ENCODE peak calls at places on chromosome 10, in eight cellular contexts. One of them, this sample, is unnamed.
A peak's percentile ranks its signal among the peaks of the same experiment; 100 is the strongest.

GRCh38 chr10:121976607-121977006 is 1.6 kb upstream of the NSMCE4A start:
- DNase-seq in iPS-NIHi11: no peak
- DNase-seq in NCI-H1417: no peak
- DNase-seq in fibroblast of pulmonary artery: no peak
- DNase-seq in NCI-H2081: no peak
- DNase-seq in cardiac fibroblast: no peak
- DNase-seq in activated naive CD8-positive, alpha-beta T cell treated with anti-CD3 and anti-CD28 coated beads, Interleukin-2, amount 50 U/mL, for 24 hours: no peak
- DNase-seq in NCI-H69: no peak
- DNase-seq in this sample: no peak

GRCh38 chr10:91880310-91880709 is 29.0 kb downstream of the FGFBP3 start:
- DNase-seq in iPS-NIHi11: peak; percentile 77
- DNase-seq in NCI-H1417: no peak
- DNase-seq in fibroblast of pulmonary artery: no peak
- DNase-seq in NCI-H2081: no peak
- DNase-seq in cardiac fibroblast: no peak
- DNase-seq in activated naive CD8-positive, alpha-beta T cell treated with anti-CD3 and anti-CD28 coated beads, Interleukin-2, amount 50 U/mL, for 24 hours: no peak
- DNase-seq in NCI-H69: peak; percentile 47
- DNase-seq in this sample: no peak

GRCh38 chr10:67788028-67788886 is 49.7 kb downstream of the DNAJC12 start:
- DNase-seq in iPS-NIHi11: peak; percentile 82
- DNase-seq in NCI-H1417: no peak
- DNase-seq in fibroblast of pulmonary artery: peak; percentile 28
- DNase-seq in NCI-H2081: no peak
- DNase-seq in cardiac fibroblast: peak; percentile 59
- DNase-seq in activated naive CD8-positive, alpha-beta T cell treated with anti-CD3 and anti-CD28 coated beads, Interleukin-2, amount 50 U/mL, for 24 hours: peak; percentile 84
- DNase-seq in NCI-H69: peak; percentile 29
- DNase-seq in this sample: no peak

GRCh38 chr10:97179731-97180366 is 5.9 kb downstream of the SLIT1 start:
- DNase-seq in iPS-NIHi11: peak; percentile 90
- DNase-seq in NCI-H1417: peak; percentile 84
- DNase-seq in fibroblast of pulmonary artery: no peak
- DNase-seq in NCI-H2081: peak; percentile 84
- DNase-seq in cardiac fibroblast: no peak
- DNase-seq in activated naive CD8-positive, alpha-beta T cell treated with anti-CD3 and anti-CD28 coated beads, Interleukin-2, amount 50 U/mL, for 24 hours: no peak
- DNase-seq in NCI-H69: peak; percentile 98
- DNase-seq in this sample: peak; percentile 8

GRCh38 chr10:7788640-7789335 is 811 bp downstream of the ATP5F1C start:
- DNase-seq in iPS-NIHi11: peak; percentile 28
- DNase-seq in NCI-H1417: no peak
- DNase-seq in fibroblast of pulmonary artery: peak; percentile 36
- DNase-seq in NCI-H2081: no peak
- DNase-seq in cardiac fibroblast: peak; percentile 34
- DNase-seq in activated naive CD8-positive, alpha-beta T cell treated with anti-CD3 and anti-CD28 coated beads, Interleukin-2, amount 50 U/mL, for 24 hours: no peak
- DNase-seq in NCI-H69: peak; percentile 44
- DNase-seq in this sample: no peak

GRCh38 chr10:124732931-124733536 is 11.1 kb downstream of the FAM53B start:
- DNase-seq in iPS-NIHi11: no peak
- DNase-seq in NCI-H1417: no peak
- DNase-seq in fibroblast of pulmonary artery: no peak
- DNase-seq in NCI-H2081: no peak
- DNase-seq in cardiac fibroblast: peak; percentile 67
- DNase-seq in activated naive CD8-positive, alpha-beta T cell treated with anti-CD3 and anti-CD28 coated beads, Interleukin-2, amount 50 U/mL, for 24 hours: peak; percentile 58
- DNase-seq in NCI-H69: no peak
- DNase-seq in this sample: no peak

GRCh38 chr10:15539262-15539661 is 168.2 kb upstream of the FAM171A1 start:
- DNase-seq in iPS-NIHi11: no peak
- DNase-seq in NCI-H1417: no peak
- DNase-seq in fibroblast of pulmonary artery: no peak
- DNase-seq in NCI-H2081: no peak
- DNase-seq in cardiac fibroblast: no peak
- DNase-seq in activated naive CD8-positive, alpha-beta T cell treated with anti-CD3 and anti-CD28 coated beads, Interleukin-2, amount 50 U/mL, for 24 hours: no peak
- DNase-seq in NCI-H69: no peak
- DNase-seq in this sample: no peak

GRCh38 chr10:37379991-37380390 is 254.6 kb downstream of the ANKRD30A start:
- DNase-seq in iPS-NIHi11: no peak
- DNase-seq in NCI-H1417: no peak
- DNase-seq in fibroblast of pulmonary artery: no peak
- DNase-seq in NCI-H2081: no peak
- DNase-seq in cardiac fibroblast: peak; percentile 12
- DNase-seq in activated naive CD8-positive, alpha-beta T cell treated with anti-CD3 and anti-CD28 coated beads, Interleukin-2, amount 50 U/mL, for 24 hours: no peak
- DNase-seq in NCI-H69: no peak
- DNase-seq in this sample: no peak

GRCh38 chr10:73097305-73097670 is 622 bp upstream of the P4HA1 start:
- DNase-seq in iPS-NIHi11: no peak
- DNase-seq in NCI-H1417: no peak
- DNase-seq in fibroblast of pulmonary artery: no peak
- DNase-seq in NCI-H2081: no peak
- DNase-seq in cardiac fibroblast: no peak
- DNase-seq in activated naive CD8-positive, alpha-beta T cell treated with anti-CD3 and anti-CD28 coated beads, Interleukin-2, amount 50 U/mL, for 24 hours: no peak
- DNase-seq in NCI-H69: no peak
- DNase-seq in this sample: no peak

GRCh38 chr10:130244031-130244927 is 108.1 kb downstream of the GLRX3 start:
- DNase-seq in iPS-NIHi11: no peak
- DNase-seq in NCI-H1417: no peak
- DNase-seq in fibroblast of pulmonary artery: no peak
- DNase-seq in NCI-H2081: no peak
- DNase-seq in cardiac fibroblast: no peak
- DNase-seq in activated naive CD8-positive, alpha-beta T cell treated with anti-CD3 and anti-CD28 coated beads, Interleukin-2, amount 50 U/mL, for 24 hours: no peak
- DNase-seq in NCI-H69: no peak
- DNase-seq in this sample: no peak

GRCh38 chr10:121457729-121458128 is 140.5 kb downstream of the FGFR2 start:
- DNase-seq in iPS-NIHi11: no peak
- DNase-seq in NCI-H1417: no peak
- DNase-seq in fibroblast of pulmonary artery: no peak
- DNase-seq in NCI-H2081: no peak
- DNase-seq in cardiac fibroblast: no peak
- DNase-seq in activated naive CD8-positive, alpha-beta T cell treated with anti-CD3 and anti-CD28 coated beads, Interleukin-2, amount 50 U/mL, for 24 hours: no peak
- DNase-seq in NCI-H69: peak; percentile 10
- DNase-seq in this sample: no peak

GRCh38 chr10:96450514-96451207 is 63.1 kb downstream of the TLL2 start:
- DNase-seq in iPS-NIHi11: peak; percentile 76
- DNase-seq in NCI-H1417: no peak
- DNase-seq in fibroblast of pulmonary artery: no peak
- DNase-seq in NCI-H2081: no peak
- DNase-seq in cardiac fibroblast: no peak
- DNase-seq in activated naive CD8-positive, alpha-beta T cell treated with anti-CD3 and anti-CD28 coated beads, Interleukin-2, amount 50 U/mL, for 24 hours: no peak
- DNase-seq in NCI-H69: no peak
- DNase-seq in this sample: no peak

GRCh38 chr10:69360485-69361302 is 56.0 kb downstream of the TACR2 start:
- DNase-seq in iPS-NIHi11: peak; percentile 46
- DNase-seq in NCI-H1417: no peak
- DNase-seq in fibroblast of pulmonary artery: peak; percentile 89
- DNase-seq in NCI-H2081: no peak
- DNase-seq in cardiac fibroblast: peak; percentile 94
- DNase-seq in activated naive CD8-positive, alpha-beta T cell treated with anti-CD3 and anti-CD28 coated beads, Interleukin-2, amount 50 U/mL, for 24 hours: no peak
- DNase-seq in NCI-H69: peak; percentile 68
- DNase-seq in this sample: no peak

GRCh38 chr10:15370212-15370740 is 813 bp downstream of the FAM171A1 start:
- DNase-seq in iPS-NIHi11: peak; percentile 51
- DNase-seq in NCI-H1417: peak; percentile 46
- DNase-seq in fibroblast of pulmonary artery: peak; percentile 21
- DNase-seq in NCI-H2081: no peak
- DNase-seq in cardiac fibroblast: peak; percentile 38
- DNase-seq in activated naive CD8-positive, alpha-beta T cell treated with anti-CD3 and anti-CD28 coated beads, Interleukin-2, amount 50 U/mL, for 24 hours: peak; percentile 42
- DNase-seq in NCI-H69: peak; percentile 50
- DNase-seq in this sample: no peak

GRCh38 chr10:118163227-118163626 is 116.5 kb upstream of the RAB11FIP2 start:
- DNase-seq in iPS-NIHi11: no peak
- DNase-seq in NCI-H1417: no peak
- DNase-seq in fibroblast of pulmonary artery: no peak
- DNase-seq in NCI-H2081: no peak
- DNase-seq in cardiac fibroblast: no peak
- DNase-seq in activated naive CD8-positive, alpha-beta T cell treated with anti-CD3 and anti-CD28 coated beads, Interleukin-2, amount 50 U/mL, for 24 hours: no peak
- DNase-seq in NCI-H69: no peak
- DNase-seq in this sample: no peak

GRCh38 chr10:113756940-113757543 is 5.6 kb downstream of the PLEKHS1 start:
- DNase-seq in iPS-NIHi11: no peak
- DNase-seq in NCI-H1417: no peak
- DNase-seq in fibroblast of pulmonary artery: no peak
- DNase-seq in NCI-H2081: no peak
- DNase-seq in cardiac fibroblast: no peak
- DNase-seq in activated naive CD8-positive, alpha-beta T cell treated with anti-CD3 and anti-CD28 coated beads, Interleukin-2, amount 50 U/mL, for 24 hours: no peak
- DNase-seq in NCI-H69: no peak
- DNase-seq in this sample: no peak

GRCh38 chr10:56135806-56136205 is 225.3 kb downstream of the ZWINT start:
- DNase-seq in iPS-NIHi11: no peak
- DNase-seq in NCI-H1417: no peak
- DNase-seq in fibroblast of pulmonary artery: no peak
- DNase-seq in NCI-H2081: no peak
- DNase-seq in cardiac fibroblast: no peak
- DNase-seq in activated naive CD8-positive, alpha-beta T cell treated with anti-CD3 and anti-CD28 coated beads, Interleukin-2, amount 50 U/mL, for 24 hours: no peak
- DNase-seq in NCI-H69: no peak
- DNase-seq in this sample: no peak

GRCh38 chr10:96619803-96620773 is 33.3 kb upstream of the TM9SF3 start:
- DNase-seq in iPS-NIHi11: no peak
- DNase-seq in NCI-H1417: peak; percentile 21
- DNase-seq in fibroblast of pulmonary artery: peak; percentile 36
- DNase-seq in NCI-H2081: no peak
- DNase-seq in cardiac fibroblast: peak; percentile 39
- DNase-seq in activated naive CD8-positive, alpha-beta T cell treated with anti-CD3 and anti-CD28 coated beads, Interleukin-2, amount 50 U/mL, for 24 hours: no peak
- DNase-seq in NCI-H69: no peak
- DNase-seq in this sample: peak; percentile 18

GRCh38 chr10:132265878-132266496 is 41.8 kb downstream of the STK32C start:
- DNase-seq in iPS-NIHi11: no peak
- DNase-seq in NCI-H1417: peak; percentile 87
- DNase-seq in fibroblast of pulmonary artery: peak; percentile 36
- DNase-seq in NCI-H2081: peak; percentile 57
- DNase-seq in cardiac fibroblast: no peak
- DNase-seq in activated naive CD8-positive, alpha-beta T cell treated with anti-CD3 and anti-CD28 coated beads, Interleukin-2, amount 50 U/mL, for 24 hours: no peak
- DNase-seq in NCI-H69: peak; percentile 98
- DNase-seq in this sample: peak; percentile 28

GRCh38 chr10:104300002-104300735 is 31.2 kb downstream of the GSTO2 start:
- DNase-seq in iPS-NIHi11: no peak
- DNase-seq in NCI-H1417: no peak
- DNase-seq in fibroblast of pulmonary artery: peak; percentile 100
- DNase-seq in NCI-H2081: no peak
- DNase-seq in cardiac fibroblast: peak; percentile 100
- DNase-seq in activated naive CD8-positive, alpha-beta T cell treated with anti-CD3 and anti-CD28 coated beads, Interleukin-2, amount 50 U/mL, for 24 hours: no peak
- DNase-seq in NCI-H69: no peak
- DNase-seq in this sample: no peak

GRCh38 chr10:70053212-70053895 is 708 bp downstream of the MACROH2A2 start:
- DNase-seq in iPS-NIHi11: peak; percentile 72
- DNase-seq in NCI-H1417: peak; percentile 78
- DNase-seq in fibroblast of pulmonary artery: no peak
- DNase-seq in NCI-H2081: no peak
- DNase-seq in cardiac fibroblast: peak; percentile 16
- DNase-seq in activated naive CD8-positive, alpha-beta T cell treated with anti-CD3 and anti-CD28 coated beads, Interleukin-2, amount 50 U/mL, for 24 hours: peak; percentile 18
- DNase-seq in NCI-H69: peak; percentile 55
- DNase-seq in this sample: no peak

GRCh38 chr10:1404953-1405260 is 332.4 kb downstream of the ADARB2 start:
- DNase-seq in iPS-NIHi11: no peak
- DNase-seq in NCI-H1417: no peak
- DNase-seq in fibroblast of pulmonary artery: no peak
- DNase-seq in NCI-H2081: no peak
- DNase-seq in cardiac fibroblast: no peak
- DNase-seq in activated naive CD8-positive, alpha-beta T cell treated with anti-CD3 and anti-CD28 coated beads, Interleukin-2, amount 50 U/mL, for 24 hours: no peak
- DNase-seq in NCI-H69: no peak
- DNase-seq in this sample: no peak

GRCh38 chr10:98636921-98637329 is 190.2 kb upstream of the HPS1 start:
- DNase-seq in iPS-NIHi11: no peak
- DNase-seq in NCI-H1417: no peak
- DNase-seq in fibroblast of pulmonary artery: no peak
- DNase-seq in NCI-H2081: no peak
- DNase-seq in cardiac fibroblast: no peak
- DNase-seq in activated naive CD8-positive, alpha-beta T cell treated with anti-CD3 and anti-CD28 coated beads, Interleukin-2, amount 50 U/mL, for 24 hours: no peak
- DNase-seq in NCI-H69: no peak
- DNase-seq in this sample: no peak

GRCh38 chr10:78579995-78580394 is 488.8 kb upstream of the ZMIZ1 start:
- DNase-seq in iPS-NIHi11: peak; percentile 68
- DNase-seq in NCI-H1417: peak; percentile 42
- DNase-seq in fibroblast of pulmonary artery: peak; percentile 88
- DNase-seq in NCI-H2081: peak; percentile 79
- DNase-seq in cardiac fibroblast: peak; percentile 50
- DNase-seq in activated naive CD8-positive, alpha-beta T cell treated with anti-CD3 and anti-CD28 coated beads, Interleukin-2, amount 50 U/mL, for 24 hours: no peak
- DNase-seq in NCI-H69: peak; percentile 83
- DNase-seq in this sample: peak; percentile 82

GRCh38 chr10:44195120-44196007 is 189.5 kb downstream of the CXCL12 start:
- DNase-seq in iPS-NIHi11: no peak
- DNase-seq in NCI-H1417: no peak
- DNase-seq in fibroblast of pulmonary artery: peak; percentile 91
- DNase-seq in NCI-H2081: no peak
- DNase-seq in cardiac fibroblast: peak; percentile 93
- DNase-seq in activated naive CD8-positive, alpha-beta T cell treated with anti-CD3 and anti-CD28 coated beads, Interleukin-2, amount 50 U/mL, for 24 hours: no peak
- DNase-seq in NCI-H69: no peak
- DNase-seq in this sample: no peak

GRCh38 chr10:124670849-124671248 is 73.3 kb downstream of the FAM53B start:
- DNase-seq in iPS-NIHi11: no peak
- DNase-seq in NCI-H1417: peak; percentile 3
- DNase-seq in fibroblast of pulmonary artery: no peak
- DNase-seq in NCI-H2081: no peak
- DNase-seq in cardiac fibroblast: no peak
- DNase-seq in activated naive CD8-positive, alpha-beta T cell treated with anti-CD3 and anti-CD28 coated beads, Interleukin-2, amount 50 U/mL, for 24 hours: no peak
- DNase-seq in NCI-H69: no peak
- DNase-seq in this sample: no peak

This sample was measured in DMS153.